ENCODE peak calls at places on chromosomes 12 and 14, in four cellular contexts. T is GM12878, G is K562, J is HepG2. I is an unnamed sample.

GRCh38 chr12:107567871-107568619 is 117.6 kb upstream of the PWP1 start:
- DNase-seq in G (no peak), T (no peak), J (no peak), I (no peak)

GRCh38 chr14:41749425-41749824 is 142.7 kb downstream of the LRFN5 start:
- DNase-seq in J (peak), T (no peak), G (no peak), I (no peak)

GRCh38 chr14:63508033-63508432 is 35.1 kb downstream of the PPP2R5E start:
- DNase-seq in J (peak), T (no peak), G (no peak), I (no peak)

GRCh38 chr12:14239935-14240872 is 125.3 kb upstream of the ATF7IP start:
- DNase-seq in J (no peak), G (no peak), T (peak), I (no peak)

GRCh38 chr12:14952295-14952995 is 9.0 kb downstream of the ARHGDIB start:
- DNase-seq in G (no peak), J (peak), T (no peak), I (no peak)

GRCh38 chr14:99513183-99513694 is 32.0 kb downstream of the CCNK start:
- DNase-seq in T (no peak), J (no peak), G (no peak), I (no peak)

GRCh38 chr12:93078092-93078491 is 149.0 kb upstream of the EEA1 start:
- DNase-seq in G (no peak), J (no peak), T (no peak), I (no peak)

GRCh38 chr14:75339059-75339458 is 60.4 kb downstream of the FOS start:
- DNase-seq in J (no peak), T (no peak), G (no peak), I (no peak)

GRCh38 chr14:75711134-75711795 is 50.2 kb downstream of the TTLL5 start:
- DNase-seq in G (peak), T (no peak), J (peak), I (peak)

GRCh38 chr12:95766356-95767019 is 24.1 kb downstream of the NTN4 start:
- DNase-seq in T (no peak), G (no peak), J (peak), I (no peak)

GRCh38 chr14:104346112-104346462 is 207.7 kb downstream of the KIF26A start:
- DNase-seq in J (no peak), G (no peak), T (no peak), I (no peak)

GRCh38 chr12:95634622-95635621 is 83.6 kb upstream of the USP44 start:
- DNase-seq in T (no peak), J (peak), G (no peak), I (no peak)

GRCh38 chr12:132478845-132479244 is 11.1 kb upstream of the FBRSL1 start:
- DNase-seq in J (no peak), G (no peak), T (no peak), I (no peak)

GRCh38 chr12:132478433-132478803 is 11.5 kb upstream of the FBRSL1 start:
- DNase-seq in T (no peak), J (no peak), G (no peak), I (no peak)

GRCh38 chr12:132477009-132477702 is 12.8 kb upstream of the FBRSL1 start:
- DNase-seq in G (no peak), T (no peak), J (no peak), I (no peak)

GRCh38 chr12:132479291-132479690 is 10.7 kb upstream of the FBRSL1 start:
- DNase-seq in J (no peak), G (no peak), T (no peak), I (no peak)

GRCh38 chr12:132477703-132478432 is 12.1 kb upstream of the FBRSL1 start:
- DNase-seq in G (no peak), T (no peak), J (no peak), I (no peak)
- TF ChIP-seq FOXK2 in G (no peak), T (no peak), J (no peak), I (no peak)

GRCh38 chr14:68929623-68930307 is 49.3 kb downstream of the ACTN1 start:
- DNase-seq in T (no peak), J (peak), G (no peak), I (no peak)

GRCh38 chr14:68928770-68929550 is 50.1 kb downstream of the ACTN1 start:
- DNase-seq in J (no peak), G (no peak), T (no peak), I (no peak)

GRCh38 chr14:68927089-68927488 is 52.0 kb downstream of the ACTN1 start:
- DNase-seq in T (no peak), J (no peak), G (no peak), I (no peak)

GRCh38 chr14:68926236-68926635 is 52.9 kb downstream of the ACTN1 start:
- DNase-seq in G (no peak), J (no peak), T (no peak), I (no peak)

GRCh38 chr14:68927956-68928675 is 51.0 kb downstream of the ACTN1 start:
- DNase-seq in G (no peak), J (no peak), T (no peak), I (no peak)
- TF ChIP-seq SP1 in G (no peak), J (no peak), T (no peak), I (no peak)

DNA sequence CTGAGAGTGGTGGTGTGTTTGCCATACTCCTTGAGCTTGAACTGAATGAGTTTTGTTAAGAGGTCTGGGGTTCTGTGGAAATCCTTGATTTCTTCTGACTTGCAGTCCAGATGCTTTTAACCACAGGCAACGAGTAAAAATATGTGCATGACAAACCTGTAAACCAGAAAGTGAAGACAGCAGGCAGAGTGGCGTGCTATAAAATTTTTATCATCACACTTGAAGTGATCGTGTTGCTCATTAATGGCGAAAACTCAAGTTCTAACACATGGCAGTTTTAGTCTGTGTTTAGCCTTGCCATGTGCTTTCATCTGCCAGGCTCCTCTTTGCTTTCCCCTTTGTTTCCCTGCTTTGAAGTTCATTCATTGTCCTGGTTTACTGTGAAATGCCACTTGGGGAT is 28.0 kb downstream of the TXNRD1 start:
- DNase-seq in T (no peak), J (no peak), G (no peak), I (no peak)
- TF ChIP-seq BHLHE40 in T (no peak), J (no peak), G (no peak), I (no peak)

GRCh38 chr12:64633186-64633939 is 23.1 kb downstream of the RASSF3 start:
- DNase-seq in J (no peak), G (no peak), T (no peak), I (no peak)

GRCh38 chr12:64624035-64624434 is 13.7 kb downstream of the RASSF3 start:
- DNase-seq in J (no peak), T (no peak), G (no peak), I (no peak)

GRCh38 chr12:64631197-64631596 is 20.9 kb downstream of the RASSF3 start:
- DNase-seq in T (no peak), J (no peak), G (no peak), I (no peak)

GRCh38 chr12:64625243-64626077 is 15.2 kb downstream of the RASSF3 start:
- DNase-seq in J (peak), G (peak), T (peak), I (no peak)

GRCh38 chr12:64627781-64628180 is 17.5 kb downstream of the RASSF3 start:
- DNase-seq in G (no peak), J (no peak), T (no peak), I (no peak)
- TF ChIP-seq FOXK2 in G (no peak), J (no peak), T (no peak), I (no peak)

GRCh38 chr14:92560106-92560865 is 46.7 kb downstream of the RIN3 start:
- DNase-seq in G (no peak), J (no peak), T (no peak), I (no peak)
- TF ChIP-seq SP1 in G (no peak), J (no peak), T (no peak), I (no peak)

GRCh38 chr14:25032092-25032784 is 17.7 kb downstream of the STXBP6 start:
- DNase-seq in G (no peak), T (no peak), J (peak), I (no peak)
- TF ChIP-seq BHLHE40 in G (no peak), T (no peak), J (no peak), I (no peak)

DNA sequence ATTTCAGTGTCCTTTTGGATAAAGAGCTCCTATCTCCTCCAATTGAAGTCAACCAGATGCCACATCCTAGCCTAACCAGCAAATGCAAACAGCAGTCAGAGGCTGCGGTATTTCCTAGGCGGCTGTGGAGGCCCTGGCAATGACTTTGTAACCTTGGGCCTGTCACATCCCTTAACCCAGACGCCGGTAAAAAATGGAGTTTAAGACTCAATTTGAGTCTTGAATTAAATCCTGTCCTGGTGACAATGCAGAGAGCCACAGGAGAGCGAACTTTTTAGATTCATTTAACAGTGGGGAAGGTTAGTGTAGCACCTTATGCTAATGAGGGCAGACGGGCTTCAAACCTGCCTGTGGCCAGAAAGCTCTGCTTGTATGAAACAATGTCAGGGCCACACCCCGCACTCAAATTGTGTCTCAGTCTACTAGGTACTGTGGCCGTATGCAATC is 1.3 kb downstream of the C12orf75 start:
- DNase-seq in T (no peak), G (no peak), J (peak), I (no peak)
- TF ChIP-seq FOXK2 in T (no peak), G (no peak), J (no peak), I (no peak)